ENCODE peak calls at places on chromosome 1, in ten cellular contexts. N is IMR-90, S is RWPE1, I is Peyer's patch, L is testis, U is kidney, V is dorsolateral prefrontal cortex, B is left ventricle myocardium inferior, A is uterus, G is HL-60. Y is an unnamed sample.

GRCh38 chr1:161182214-161182613 is 4.9 kb upstream of the B4GALT3 start:
- DNase-seq in I (peak; percentile 3), B (no peak), S (peak; percentile 62), L (no peak), G (no peak), A (no peak), U (no peak), N (peak; percentile 60), V (no peak), Y (peak; percentile 29)

GRCh38 chr1:1200876-1201810 is 5.2 kb downstream of the TNFRSF18 start:
- DNase-seq in A (peak; percentile 48), V (no peak), N (peak; percentile 63), B (peak; percentile 44), S (peak; percentile 34), U (peak; percentile 88), L (peak; percentile 60), I (no peak), G (no peak), Y (peak; percentile 81)

GRCh38 chr1:53134961-53135734 is 7.3 kb downstream of the SLC1A7 start:
- DNase-seq in L (no peak), B (no peak), N (peak; percentile 89), S (no peak), I (peak; percentile 59), G (no peak), V (no peak), U (no peak), A (peak; percentile 10), Y (no peak)

GRCh38 chr1:224988042-224988441 is 58.6 kb downstream of the DNAH14 start:
- DNase-seq in I (no peak), N (no peak), U (no peak), B (no peak), G (no peak), S (no peak), A (no peak), L (no peak), V (no peak), Y (no peak)

GRCh38 chr1:212217633-212218032 is 67.6 kb upstream of the PPP2R5A start:
- DNase-seq in G (no peak), S (no peak), U (no peak), N (no peak), A (no peak), L (no peak), B (no peak), I (no peak), V (no peak), Y (no peak)

GRCh38 chr1:27298632-27299384 is 23.2 kb upstream of the TMEM222 start:
- DNase-seq in N (no peak), V (no peak), I (no peak), L (no peak), A (no peak), G (no peak), U (no peak), B (no peak), S (no peak), Y (no peak)

GRCh38 chr1:165641276-165641987 is 10.4 kb downstream of the MGST3 start:
- DNase-seq in S (no peak), A (no peak), N (peak; percentile 33), B (no peak), U (no peak), V (no peak), L (no peak), G (no peak), I (no peak), Y (no peak)

GRCh38 chr1:115336741-115337140 is 1.3 kb downstream of the NGF start:
- DNase-seq in N (no peak), L (no peak), S (no peak), G (no peak), U (no peak), V (no peak), I (no peak), B (no peak), A (no peak), Y (no peak)

DNA sequence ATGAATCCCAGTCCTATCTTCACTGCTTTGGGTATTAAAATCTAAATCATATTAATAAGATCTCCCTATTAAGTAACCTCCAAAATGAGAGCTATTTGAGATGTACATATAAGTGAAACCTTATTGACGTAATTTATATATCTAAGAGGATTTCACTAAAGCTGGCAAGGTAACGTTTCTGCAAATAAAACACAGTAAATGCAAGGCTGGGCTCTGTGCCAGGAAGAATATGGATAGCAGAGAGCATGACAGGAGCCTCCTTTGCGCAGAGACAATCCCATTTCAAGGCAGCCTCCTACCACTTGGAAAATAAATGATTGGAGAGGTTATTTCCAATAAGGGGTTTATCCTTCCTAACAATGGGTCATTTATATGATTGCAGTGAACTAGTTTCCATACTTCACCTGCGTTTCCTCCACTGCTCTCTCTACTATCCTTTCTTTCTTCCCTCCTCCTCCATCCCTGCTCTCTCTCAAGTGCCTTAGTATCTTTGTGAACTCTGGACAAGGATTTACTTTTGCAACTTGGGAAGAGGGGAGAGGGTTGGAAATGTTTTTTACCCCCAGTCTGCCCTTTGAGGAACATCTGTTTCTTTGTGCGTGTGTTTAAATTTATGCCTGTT is 3.0 kb upstream of the NFIA start:
- DNase-seq in I (no peak), N (no peak), L (no peak), A (no peak), S (no peak), U (no peak), V (no peak), B (no peak), G (no peak), Y (no peak)
- H3K27ac ChIP-seq in I (peak overlapping the region; percentile 60), N (no peak overlapping the region), L (no peak overlapping the region), A (peak overlapping the region; percentile 96), S (peak overlapping the region; percentile 81), U (peak overlapping the region; percentile 44), V (peak overlapping the region; percentile 96), B (peak overlapping the region; percentile 98), G (no peak overlapping the region), Y (peak overlapping the region; percentile 89)

DNA sequence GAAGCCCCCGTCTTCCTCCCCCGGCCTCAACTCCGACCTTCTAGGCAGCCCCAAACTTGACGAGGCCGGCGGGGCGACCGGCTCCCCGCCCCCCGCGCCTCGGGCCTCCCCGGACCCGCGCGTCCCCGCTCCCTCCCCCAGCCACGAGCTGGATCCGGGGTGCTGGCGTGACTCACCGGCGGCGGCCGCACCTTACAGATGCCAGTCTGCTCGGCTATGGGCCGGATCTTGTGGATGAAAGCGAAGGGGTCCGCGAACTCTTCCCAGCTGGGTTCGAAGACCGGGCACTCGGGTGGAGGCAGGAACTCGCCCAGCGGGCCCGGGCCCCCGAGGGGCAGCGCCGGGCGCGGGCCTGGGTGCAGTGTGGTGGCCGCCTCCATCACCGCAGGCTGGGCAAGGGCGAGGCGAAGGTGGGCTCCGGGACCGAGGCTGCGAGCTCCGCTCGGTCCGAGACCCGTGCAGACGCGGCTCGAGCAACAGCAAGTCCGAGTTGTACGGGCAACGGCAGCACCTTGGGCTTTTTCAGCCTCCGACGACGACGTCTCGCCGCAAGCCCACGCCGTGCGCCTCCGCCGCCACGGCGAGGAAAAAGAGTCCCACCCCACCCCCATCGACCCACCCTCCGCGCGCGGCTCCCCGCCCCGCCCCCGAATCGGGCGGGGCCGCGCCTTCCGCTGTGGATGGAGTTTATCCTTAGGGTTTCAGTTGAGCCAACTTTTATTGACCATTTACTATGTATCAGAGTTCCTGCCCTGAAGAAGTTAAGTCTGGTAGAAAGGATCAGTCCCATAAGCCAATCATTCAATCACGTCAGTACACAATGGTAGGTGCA is at the start of gene KDM5B:
- DNase-seq in B (peak; percentile 75), G (peak; percentile 48), S (peak; percentile 94), V (peak; percentile 43), L (peak; percentile 86), I (peak; percentile 82), A (peak; percentile 69), N (peak; percentile 78), U (peak; percentile 90), Y (peak; percentile 87)
- TF ChIP-seq CTCF in B (no peak), G (no peak), S (no peak), V (no peak), L (no peak), I (no peak), A (no peak), N (no peak), U (no peak), Y (no peak)

GRCh38 chr1:151639466-151639865 is 27.6 kb downstream of the SNX27 start:
- DNase-seq in I (no peak), B (no peak), A (no peak), L (no peak), S (no peak), V (no peak), N (peak; percentile 50), U (no peak), G (no peak), Y (no peak)

GRCh38 chr1:151641229-151641628 is 29.4 kb downstream of the SNX27 start:
- DNase-seq in B (no peak), N (no peak), U (no peak), S (no peak), G (no peak), V (no peak), I (no peak), A (no peak), L (no peak), Y (no peak)

GRCh38 chr1:151638074-151638775 is 26.4 kb downstream of the SNX27 start:
- DNase-seq in U (no peak), G (no peak), I (no peak), A (no peak), S (no peak), B (no peak), N (no peak), V (no peak), L (no peak), Y (no peak)

GRCh38 chr1:151635479-151636072 is 23.7 kb downstream of the SNX27 start:
- DNase-seq in A (no peak), N (peak; percentile 30), V (no peak), G (no peak), I (no peak), U (no peak), L (no peak), B (no peak), S (no peak), Y (no peak)

GRCh38 chr1:151638812-151639211 is 27.0 kb downstream of the SNX27 start:
- DNase-seq in I (no peak), S (no peak), V (no peak), G (no peak), B (no peak), U (no peak), N (no peak), A (no peak), L (no peak), Y (no peak)
- H3K27ac ChIP-seq in I (no peak overlapping the region), S (no peak overlapping the region), V (no peak overlapping the region), G (no peak overlapping the region), B (no peak overlapping the region), U (no peak overlapping the region), N (no peak overlapping the region), A (no peak overlapping the region), L (no peak overlapping the region), Y (no peak overlapping the region)

DNA sequence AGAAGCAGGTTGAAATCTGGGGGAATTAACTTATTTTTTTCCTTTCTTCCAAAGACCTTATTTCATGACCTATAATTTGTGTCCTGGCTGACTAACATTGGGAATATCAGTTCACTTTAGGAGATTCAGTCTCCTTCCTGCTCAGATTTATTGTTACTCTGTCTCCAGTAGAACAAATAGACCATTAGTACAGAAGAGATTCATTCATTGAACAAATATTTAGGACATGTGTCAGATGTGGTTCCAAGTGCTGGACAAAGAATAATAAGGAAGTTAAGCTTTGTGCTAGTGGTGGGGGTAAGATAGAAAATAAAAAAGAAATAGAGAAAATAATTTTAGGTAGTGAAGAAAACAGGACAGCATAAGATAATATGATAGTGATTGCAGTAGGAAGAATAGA is 20.3 kb downstream of the ZMYM4 start:
- DNase-seq in I (no peak), L (no peak), S (no peak), A (no peak), G (no peak), V (no peak), U (no peak), B (no peak), N (peak; percentile 51), Y (no peak)
- TF ChIP-seq CTCF in I (no peak), L (no peak), S (no peak), A (no peak), G (no peak), V (no peak), U (no peak), B (no peak), N (no peak), Y (no peak)